ENCODE peak calls at places on chromosomes 11 and 22, in seven cellular contexts. E is prostate gland, C is SJSA1, T is cardiac muscle cell, V is IMR-90, U is AG04450, N is pancreas. K is an unnamed sample.

GRCh38 chr11:28702450-28702790 is 594.2 kb downstream of the METTL15 start:
- DNase-seq in N (no peak), T (no peak), U (no peak), C (no peak), E (no peak), V (no peak), K (no peak)

GRCh38 chr11:8258289-8258688 is 5.4 kb downstream of the LMO1 start:
- DNase-seq in C (peak; percentile 7), E (no peak), N (peak; percentile 38), T (peak; percentile 4), U (no peak), V (no peak), K (no peak)

GRCh38 chr11:10493041-10493663 is 38.1 kb downstream of the AMPD3 start:
- DNase-seq in V (no peak), T (no peak), E (no peak), N (no peak), U (no peak), C (peak; percentile 31), K (no peak)

GRCh38 chr11:110805764-110806163 is 93.5 kb upstream of the ARHGAP20 start:
- DNase-seq in V (no peak), E (no peak), U (no peak), T (no peak), C (no peak), N (no peak), K (no peak)

GRCh38 chr11:58919980-58920379 is 19.3 kb upstream of the GLYATL1 start:
- DNase-seq in N (no peak), U (no peak), V (no peak), C (no peak), E (no peak), T (no peak), K (no peak)

GRCh38 chr22:34842630-34843029 is 223.3 kb upstream of the ISX start:
- DNase-seq in E (no peak), C (no peak), T (no peak), V (no peak), N (no peak), U (no peak), K (no peak)

GRCh38 chr11:76769645-76770586 is 13.2 kb upstream of the TSKU start:
- DNase-seq in V (peak; percentile 72), C (peak; percentile 58), E (no peak), N (peak; percentile 57), U (no peak), T (peak; percentile 32), K (peak; percentile 88)

GRCh38 chr11:68206211-68206610 is 6.9 kb downstream of the KMT5B start:
- DNase-seq in N (peak; percentile 15), E (peak; percentile 46), T (peak; percentile 76), C (no peak), U (no peak), V (peak; percentile 69), K (no peak)

GRCh38 chr11:2998073-2998850 is 6.1 kb upstream of the NAP1L4 start:
- DNase-seq in V (no peak), T (no peak), C (no peak), U (no peak), E (peak; percentile 45), N (peak; percentile 44), K (no peak)

GRCh38 chr11:8000390-8000789 is 13.3 kb downstream of the EIF3F start:
- DNase-seq in C (no peak), V (no peak), N (no peak), E (no peak), T (no peak), U (no peak), K (no peak)

GRCh38 chr11:98711011-98711410 is 309.7 kb upstream of the CNTN5 start:
- DNase-seq in V (no peak), E (no peak), U (no peak), C (no peak), T (peak; percentile 62), N (no peak), K (peak; percentile 83)

GRCh38 chr11:46387919-46388618 is 3.5 kb downstream of the CHRM4 start:
- DNase-seq in E (no peak), C (no peak), T (peak; percentile 45), V (no peak), U (no peak), N (no peak), K (no peak)

GRCh38 chr11:46386674-46387073 is 4.9 kb downstream of the CHRM4 start:
- DNase-seq in V (peak; percentile 51), T (no peak), E (no peak), U (no peak), C (no peak), N (no peak), K (no peak)

GRCh38 chr11:46388619-46389449 is 2.7 kb downstream of the CHRM4 start:
- DNase-seq in E (no peak), U (no peak), C (no peak), N (no peak), V (no peak), T (peak; percentile 6), K (no peak)

GRCh38 chr11:46386005-46386331 is 4.5 kb downstream of the MDK start:
- DNase-seq in V (no peak), N (no peak), C (no peak), U (no peak), E (no peak), T (no peak), K (no peak)

DNA sequence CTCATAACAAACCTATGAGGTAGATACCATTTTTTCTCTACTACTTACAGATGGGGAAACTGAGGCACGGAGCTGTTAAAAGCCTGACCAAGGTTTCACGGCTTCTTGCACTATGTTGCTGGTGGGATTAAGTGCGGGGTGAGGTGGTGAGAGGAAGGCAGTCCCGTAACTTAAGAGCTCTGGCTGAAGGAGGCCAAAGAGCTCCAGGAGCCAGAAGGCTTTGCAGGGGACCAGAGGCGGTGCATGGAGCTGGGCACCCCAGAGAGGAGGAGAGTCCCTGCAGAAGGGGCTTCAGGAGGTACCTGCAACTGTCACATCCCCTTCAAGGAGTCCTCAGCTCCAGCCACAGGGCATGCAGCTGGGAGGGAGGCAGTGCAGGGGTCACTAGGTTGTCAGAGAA is 4.1 kb downstream of the CHRM4 start:
- DNase-seq in E (no peak), T (no peak), V (no peak), C (no peak), U (no peak), N (no peak), K (no peak)
- H3K27me3 ChIP-seq in E (peaks cover 6% of the 10 kb centered on the region), T (peaks cover 20% of the 10 kb centered on the region), V (peaks cover 33% of the 10 kb centered on the region), C (peaks cover 33% of the 10 kb centered on the region), U (peaks cover 29% of the 10 kb centered on the region), N (peaks cover 5% of the 10 kb centered on the region), K (peaks cover 14% of the 10 kb centered on the region)

DNA sequence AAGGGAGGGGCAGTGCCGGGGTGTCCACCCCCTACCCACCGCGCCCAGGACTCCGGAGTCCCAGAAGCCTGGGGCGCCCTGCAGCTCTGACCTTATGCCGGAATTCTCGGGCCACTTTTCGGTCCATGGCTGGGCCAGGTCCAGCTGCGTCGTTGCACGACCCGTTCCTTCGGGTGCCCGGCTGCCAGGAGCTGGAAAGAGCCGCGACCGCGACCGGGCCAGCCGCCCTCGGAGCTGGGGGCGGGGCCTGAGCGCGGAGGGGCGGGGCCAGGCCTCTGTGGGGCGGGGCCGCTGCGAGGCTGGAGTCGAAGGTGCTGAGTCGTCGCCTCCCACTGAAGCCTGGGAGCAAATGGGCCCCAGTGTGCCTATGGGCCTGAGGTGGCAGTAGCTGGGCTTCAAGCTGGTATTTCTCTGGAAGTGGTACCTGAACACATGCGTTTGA is at the start of gene USH1C:
- DNase-seq in T (no peak), N (peak; percentile 80), C (no peak), U (no peak), E (no peak), V (no peak), K (peak; percentile 60)
- H3K27me3 ChIP-seq in T (peaks cover 9% of the 10 kb centered on the region), N (no peaks in the 10 kb centered on the region), C (peaks cover 21% of the 10 kb centered on the region), U (peaks cover 18% of the 10 kb centered on the region), E (peaks cover 3% of the 10 kb centered on the region), V (peaks cover 18% of the 10 kb centered on the region), K (no peaks in the 10 kb centered on the region)

DNA sequence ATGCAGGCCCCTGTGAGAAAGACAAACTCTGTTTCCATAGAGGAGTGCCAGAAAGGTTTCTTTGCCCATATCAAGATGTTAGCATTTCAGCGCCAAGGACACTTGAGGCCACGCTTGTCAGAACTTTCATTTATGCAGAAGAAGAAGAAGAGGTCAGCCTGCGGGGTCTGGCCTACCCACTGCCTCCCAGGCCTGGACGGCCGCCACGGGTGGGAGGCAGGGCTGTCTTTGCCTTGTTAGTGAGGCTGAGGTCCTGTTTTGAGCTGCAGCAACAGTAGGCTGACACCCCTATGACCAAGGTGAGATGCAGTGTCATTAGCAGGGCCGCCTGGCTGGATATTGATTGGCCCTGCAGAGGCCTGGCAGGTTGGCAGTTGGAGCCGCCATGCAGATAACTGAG is 183.9 kb downstream of the GRIK4 start:
- DNase-seq in C (no peak), V (no peak), N (no peak), U (no peak), E (no peak), T (no peak), K (no peak)
- H3K27me3 ChIP-seq in C (no peaks in the 10 kb centered on the region), V (peaks cover 25% of the 10 kb centered on the region), N (no peaks in the 10 kb centered on the region), U (peaks cover 28% of the 10 kb centered on the region), E (no peaks in the 10 kb centered on the region), T (peaks cover 4% of the 10 kb centered on the region), K (no peaks in the 10 kb centered on the region)

DNA sequence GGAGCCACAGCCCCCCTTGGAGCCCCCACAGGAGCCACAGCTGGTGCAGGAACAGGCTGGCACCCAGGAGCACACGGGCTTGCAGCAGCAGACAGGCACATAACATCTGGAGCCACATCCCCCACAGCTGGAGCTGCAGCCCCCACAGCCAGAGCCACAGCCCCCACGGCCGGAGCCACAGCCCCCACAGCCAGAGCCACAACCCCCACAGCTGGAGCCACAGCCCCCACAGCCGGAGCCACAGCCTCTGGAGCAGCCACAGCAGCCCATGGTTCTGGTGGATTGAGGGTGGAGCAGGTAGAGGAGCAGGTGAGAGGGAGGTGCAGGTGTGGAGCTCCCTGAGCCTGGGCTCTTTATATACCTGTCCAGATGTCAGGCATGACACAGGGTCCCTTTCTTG is at the start of gene KRTAP5-2:
- DNase-seq in E (no peak), C (no peak), T (no peak), V (no peak), N (no peak), U (no peak), K (no peak)
- H3K27me3 ChIP-seq in E (no peaks in the 10 kb centered on the region), C (peaks cover 2% of the 10 kb centered on the region), T (peaks cover 21% of the 10 kb centered on the region), V (peaks cover 41% of the 10 kb centered on the region), N (no peaks in the 10 kb centered on the region), U (peaks cover 37% of the 10 kb centered on the region), K (no peaks in the 10 kb centered on the region)

DNA sequence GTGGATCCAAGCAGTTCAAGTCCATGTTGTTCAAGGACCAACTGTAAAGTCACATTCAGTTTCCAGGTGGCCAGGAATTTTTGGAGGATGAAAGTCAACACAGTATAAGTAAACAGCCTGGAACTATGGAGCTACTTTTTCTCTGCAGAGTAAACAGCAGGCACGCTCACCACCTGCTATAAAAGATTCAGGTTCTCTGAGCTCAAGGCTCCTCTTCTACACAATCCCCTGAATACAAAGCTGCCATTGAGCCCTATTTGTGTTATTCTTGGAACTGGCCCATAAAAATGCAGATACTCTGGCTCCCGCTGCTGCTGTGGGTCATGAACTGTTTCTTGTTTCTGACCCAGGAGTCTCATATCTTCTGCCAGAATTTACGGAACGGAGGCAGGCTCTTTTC is 56.9 kb upstream of the PRR5 start:
- DNase-seq in N (no peak), C (no peak), V (no peak), E (no peak), U (no peak), T (peak; percentile 32), K (no peak)
- H3K27me3 ChIP-seq in N (peaks cover 3% of the 10 kb centered on the region), C (no peaks in the 10 kb centered on the region), V (no peaks in the 10 kb centered on the region), E (no peaks in the 10 kb centered on the region), U (peaks cover 4% of the 10 kb centered on the region), T (no peaks in the 10 kb centered on the region), K (no peaks in the 10 kb centered on the region)